ENCODE peak calls at places on chromosomes 4 and X, in eight cellular contexts. X, P, Q, H, K, A, R and M are unnamed samples.

GRCh38 chr4:187666634-187667033 is 328.9 kb upstream of the ZFP42 start:
- DNase-seq in X (no peak), P (peak; percentile 38), Q (no peak), H (no peak), K (no peak), A (no peak), R (no peak), M (no peak)

GRCh38 chr4:75995727-75996126 is 5.0 kb upstream of the SDAD1 start:
- DNase-seq in X (peak; percentile 68), P (peak; percentile 65), Q (no peak), H (no peak), K (no peak), A (no peak), R (peak; percentile 61), M (no peak)

GRCh38 chr4:37728064-37728463 is 41.9 kb upstream of the RELL1 start:
- DNase-seq in X (no peak), P (no peak), Q (no peak), H (no peak), K (no peak), A (no peak), R (no peak), M (no peak)

GRCh38 chrX:108020631-108021030 is 24.2 kb upstream of the VSIG1 start:
- DNase-seq in X (peak; percentile 16), P (peak; percentile 28), Q (no peak), H (no peak), K (no peak), A (no peak), R (peak; percentile 52), M (no peak)

GRCh38 chr4:75634281-75634680 is 4.0 kb upstream of the CDKL2 start:
- DNase-seq in X (no peak), P (no peak), Q (no peak), H (no peak), K (no peak), A (no peak), R (no peak), M (no peak)

GRCh38 chrX:147735364-147735763 is 176.4 kb upstream of the FMR1 start:
- DNase-seq in X (no peak), P (no peak), Q (no peak), H (no peak), K (no peak), A (no peak), R (no peak), M (no peak)

GRCh38 chrX:3659761-3660160 is 53.7 kb downstream of the PRKX start:
- DNase-seq in X (no peak), P (peak; percentile 34), Q (no peak), H (no peak), K (no peak), A (no peak), R (no peak), M (no peak)

GRCh38 chrX:137194164-137194563 is 160.4 kb upstream of the GPR101 start:
- DNase-seq in X (peak; percentile 49), P (peak; percentile 21), Q (no peak), H (no peak), K (no peak), A (no peak), R (peak; percentile 85), M (no peak)

GRCh38 chrX:6021316-6022091 is 207.2 kb downstream of the NLGN4X start:
- DNase-seq in X (peak; percentile 66), P (peak; percentile 0), Q (no peak), H (no peak), K (no peak), A (no peak), R (peak; percentile 84), M (no peak)

GRCh38 chrX:69387559-69388487 is 116.3 kb upstream of the NALF2 start:
- DNase-seq in X (peak; percentile 72), P (peak; percentile 21), Q (no peak), H (peak; percentile 33), K (peak; percentile 20), A (peak; percentile 22), R (peak; percentile 93), M (no peak)

DNA sequence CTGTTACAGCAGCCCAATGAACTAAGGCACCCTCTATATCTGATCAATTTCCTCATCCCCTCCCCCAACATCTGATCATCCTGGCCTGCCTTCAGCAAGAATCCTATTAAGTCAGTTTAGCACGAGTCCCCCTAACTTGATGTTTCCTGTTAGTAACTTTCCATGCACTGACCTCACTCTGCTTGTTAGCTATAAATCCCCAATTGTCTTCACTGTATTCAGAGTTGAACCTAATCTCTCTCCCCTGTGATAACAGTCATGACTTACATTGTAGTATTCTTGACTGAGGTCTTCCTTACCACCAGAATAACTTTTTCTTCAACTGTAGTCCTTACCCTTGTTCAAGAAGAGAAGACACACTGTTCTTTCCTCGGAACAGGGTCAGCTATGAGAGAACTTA is 8.5 kb downstream of the ANXA5 start:
- DNase-seq in X (no peak), P (no peak), Q (no peak), H (no peak), K (no peak), A (no peak), R (no peak), M (no peak)
- H3K4me1 ChIP-seq in X (peaks cover 4% of the 10 kb centered on the region), P (peaks cover 33% of the 10 kb centered on the region), Q (peaks cover 33% of the 10 kb centered on the region), H (peaks cover 65% of the 10 kb centered on the region), K (peaks cover 65% of the 10 kb centered on the region), A (peaks cover 37% of the 10 kb centered on the region), R (peaks cover 14% of the 10 kb centered on the region), M (no peaks in the 10 kb centered on the region)

DNA sequence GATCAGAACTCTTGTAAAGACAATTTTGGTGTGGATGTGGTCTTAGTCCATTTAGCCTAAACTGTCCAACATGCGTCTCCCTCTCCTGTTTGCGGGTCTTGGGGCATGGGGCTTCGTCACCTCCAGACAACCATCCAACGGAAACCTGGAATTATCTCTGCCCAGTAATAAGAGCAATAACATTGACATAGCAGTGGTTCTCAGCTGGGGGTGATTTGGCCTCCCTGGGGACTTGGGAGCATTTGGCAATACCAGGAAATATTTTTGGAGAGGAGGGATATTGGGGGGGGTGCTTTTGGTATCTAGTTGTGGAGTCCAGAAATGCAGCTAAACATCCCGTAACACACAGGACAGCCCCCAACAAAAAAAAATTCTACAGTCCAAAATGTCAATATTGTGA is 47.2 kb downstream of the SEL1L3 start:
- DNase-seq in X (no peak), P (no peak), Q (no peak), H (no peak), K (no peak), A (no peak), R (no peak), M (no peak)
- TF ChIP-seq CTCF in X (no peak), P (no peak), Q (no peak), H (no peak), K (no peak), A (no peak), R (no peak), M (no peak)

DNA sequence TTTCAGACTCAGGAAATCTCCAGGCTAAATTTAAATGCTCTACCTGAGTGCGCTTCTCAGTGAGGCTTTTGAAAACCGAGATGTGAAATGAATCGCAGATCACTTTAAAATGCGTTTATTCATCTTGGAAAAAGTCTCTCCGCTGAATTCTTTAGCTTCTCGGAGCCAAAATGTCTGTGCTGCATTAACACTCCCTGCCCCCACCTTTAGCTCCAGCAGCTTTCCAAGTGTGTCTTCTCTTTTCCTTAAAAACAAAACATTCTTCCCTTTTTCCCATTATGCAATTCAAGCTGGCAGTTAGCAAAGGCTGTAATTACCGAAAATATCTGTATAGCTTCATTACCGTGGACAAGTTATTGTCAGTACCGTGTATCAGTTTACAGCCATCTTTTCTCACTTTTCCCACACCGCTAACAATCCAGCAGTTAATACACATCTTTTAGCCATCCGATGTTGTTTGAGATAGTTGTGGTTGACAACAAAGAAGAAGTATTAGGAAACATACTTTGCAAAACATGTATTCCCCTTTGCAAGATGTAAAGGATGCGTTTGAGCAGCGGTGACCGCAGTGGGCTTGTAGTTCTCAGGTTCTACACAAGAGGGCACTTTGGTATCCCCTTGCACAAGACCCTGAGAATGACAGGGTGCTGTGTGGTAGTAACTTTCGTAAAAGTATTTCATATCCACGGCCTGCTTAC is 136.1 kb upstream of the STX18 start:
- DNase-seq in X (peak; percentile 28), P (peak; percentile 59), Q (no peak), H (no peak), K (no peak), A (peak; percentile 33), R (peak; percentile 85), M (peak; percentile 62)
- H3K27ac ChIP-seq in X (no peak overlapping the region), P (no peak overlapping the region), Q (no peak overlapping the region), H (no peak overlapping the region), K (no peak overlapping the region), A (no peak overlapping the region), R (no peak overlapping the region), M (no peak overlapping the region)

GRCh38 chr4:138727704-138728103 is 287.9 kb upstream of the NOCT start:
- DNase-seq in X (no peak), P (peak; percentile 54), Q (no peak), H (no peak), K (no peak), A (no peak), R (no peak), M (no peak)

GRCh38 chr4:138728566-138728965 is 287.0 kb upstream of the NOCT start:
- DNase-seq in X (no peak), P (no peak), Q (no peak), H (no peak), K (no peak), A (no peak), R (no peak), M (no peak)

DNA sequence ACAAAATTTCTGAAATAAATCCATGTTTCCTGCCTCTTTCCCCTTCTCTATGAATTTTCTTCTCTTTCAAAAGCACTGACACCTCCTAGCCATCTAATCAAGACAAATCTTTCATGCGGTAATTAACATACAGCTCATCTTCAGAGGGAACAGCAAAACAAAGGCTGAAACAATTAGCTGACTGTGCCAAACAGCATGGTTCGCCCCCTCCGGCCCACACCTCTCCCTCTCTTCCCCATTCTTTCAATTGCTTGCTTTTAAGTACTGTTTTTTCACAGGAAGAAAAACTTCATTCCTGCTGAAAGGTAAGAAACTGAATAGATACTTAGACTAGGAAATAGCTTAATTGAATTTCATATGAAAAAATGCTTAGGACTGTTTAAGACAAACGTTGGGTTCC is 291.1 kb upstream of the NOCT start:
- DNase-seq in X (no peak), P (no peak), Q (no peak), H (no peak), K (no peak), A (no peak), R (peak; percentile 53), M (no peak)
- H3K4me1 ChIP-seq in X (no peaks in the 10 kb centered on the region), P (peaks cover 2% of the 10 kb centered on the region), Q (no peaks in the 10 kb centered on the region), H (no peaks in the 10 kb centered on the region), K (no peaks in the 10 kb centered on the region), A (no peaks in the 10 kb centered on the region), R (peaks cover 15% of the 10 kb centered on the region), M (no peaks in the 10 kb centered on the region)